ENCODE peak calls at places on chromosomes 11 and 22, in eight cellular contexts. P is GM23338, H is AG10803, A is neural progenitor cell, M is Peyer's patch, J is AG04450, T is dorsolateral prefrontal cortex, V is pancreas. R is an unnamed sample.

GRCh38 chr11:107184936-107185335 is 166.7 kb upstream of the GUCY1A2 start:
- DNase-seq in P (no peak), H (no peak), A (no peak), M (no peak), J (no peak), T (no peak), V (no peak), R (no peak)

GRCh38 chr22:30872282-30873041 is 96.1 kb downstream of the MORC2 start:
- DNase-seq in P (no peak), H (no peak), A (no peak), M (peak; percentile 27), J (no peak), T (peak; percentile 31), V (peak; percentile 42), R (no peak)

GRCh38 chr22:46029574-46030200 is 52.7 kb upstream of the WNT7B start:
- DNase-seq in P (no peak), H (no peak), A (no peak), M (peak; percentile 34), J (no peak), T (peak; percentile 3), V (peak; percentile 13), R (no peak)

GRCh38 chr11:92693146-92693545 is 276.3 kb upstream of the MTNR1B start:
- DNase-seq in P (no peak), H (no peak), A (no peak), M (no peak), J (no peak), T (no peak), V (no peak), R (peak; percentile 61)

GRCh38 chr11:75277991-75278790 is 37.6 kb downstream of the TPBGL start:
- DNase-seq in P (no peak), H (no peak), A (no peak), M (peak; percentile 33), J (no peak), T (no peak), V (peak; percentile 35), R (no peak)

GRCh38 chr11:109521571-109522086 is 99.6 kb downstream of the C11orf87 start:
- DNase-seq in P (no peak), H (no peak), A (no peak), M (no peak), J (no peak), T (no peak), V (no peak), R (peak; percentile 55)

GRCh38 chr11:46295312-46295995 is 18.0 kb downstream of the CREB3L1 start:
- DNase-seq in P (peak; percentile 94), H (peak; percentile 75), A (peak; percentile 95), M (peak; percentile 77), J (no peak), T (peak; percentile 79), V (peak; percentile 80), R (peak; percentile 76)

GRCh38 chr22:20238567-20239062 is 29.5 kb downstream of the RTN4R start:
- DNase-seq in P (peak; percentile 88), H (no peak), A (peak; percentile 85), M (peak; percentile 76), J (no peak), T (no peak), V (peak; percentile 84), R (peak; percentile 34)

GRCh38 chr22:37343863-37344734 is 61.8 kb downstream of the CYTH4 start:
- DNase-seq in P (no peak), H (no peak), A (no peak), M (no peak), J (no peak), T (no peak), V (peak; percentile 67), R (no peak)

GRCh38 chr11:72338741-72339140 is 94.8 kb upstream of the PHOX2A start:
- DNase-seq in P (no peak), H (peak; percentile 66), A (no peak), M (no peak), J (no peak), T (no peak), V (no peak), R (no peak)

GRCh38 chr22:18068381-18068988 is 9.3 kb upstream of the PEX26 start:
- DNase-seq in P (no peak), H (peak; percentile 81), A (no peak), M (no peak), J (no peak), T (no peak), V (no peak), R (peak; percentile 38)

GRCh38 chr11:115893701-115894100 is 389.5 kb upstream of the CADM1 start:
- DNase-seq in P (no peak), H (no peak), A (no peak), M (no peak), J (no peak), T (no peak), V (no peak), R (no peak)

GRCh38 chr11:130055637-130056036 is 14.1 kb upstream of the APLP2 start:
- DNase-seq in P (no peak), H (peak; percentile 75), A (no peak), M (no peak), J (no peak), T (peak; percentile 51), V (no peak), R (peak; percentile 68)

GRCh38 chr11:41281131-41281742 is 178.2 kb downstream of the LRRC4C start:
- DNase-seq in P (no peak), H (peak; percentile 4), A (no peak), M (no peak), J (no peak), T (no peak), V (no peak), R (no peak)

GRCh38 chr11:548700-549603 is 11.6 kb downstream of the LMNTD2 start:
- DNase-seq in P (no peak), H (no peak), A (no peak), M (no peak), J (no peak), T (no peak), V (no peak), R (peak; percentile 41)

DNA sequence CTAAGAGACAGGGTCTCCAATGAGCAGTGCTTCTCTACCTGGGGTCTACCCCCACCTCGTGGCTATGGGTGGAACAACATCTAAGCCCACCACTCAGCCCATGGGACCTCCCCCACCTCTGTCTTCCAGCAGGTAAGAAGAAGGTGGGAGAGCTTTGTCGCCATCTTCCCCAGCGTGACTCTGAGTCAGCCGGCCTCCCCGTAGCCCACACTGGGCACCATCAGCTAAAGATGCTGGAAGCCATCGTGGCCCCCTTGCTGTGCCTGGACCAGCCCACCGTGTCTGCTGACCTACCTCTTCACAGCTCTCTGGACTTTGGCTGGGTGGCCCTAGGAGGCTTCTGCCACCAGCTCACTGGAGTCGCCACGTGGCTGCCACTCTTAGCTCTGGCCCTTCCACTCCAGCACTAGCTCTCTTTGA is 954 bp downstream of the C11orf86 start:
- DNase-seq in P (peak; percentile 83), H (no peak), A (peak; percentile 76), M (peak; percentile 53), J (no peak), T (no peak), V (no peak), R (no peak)
- TF ChIP-seq CTCF in P (peak; percentile 91), H (peak; percentile 77), A (peak; percentile 82), M (no peak), J (peak; percentile 85), T (peak; percentile 29), V (no peak), R (peak; percentile 71)

DNA sequence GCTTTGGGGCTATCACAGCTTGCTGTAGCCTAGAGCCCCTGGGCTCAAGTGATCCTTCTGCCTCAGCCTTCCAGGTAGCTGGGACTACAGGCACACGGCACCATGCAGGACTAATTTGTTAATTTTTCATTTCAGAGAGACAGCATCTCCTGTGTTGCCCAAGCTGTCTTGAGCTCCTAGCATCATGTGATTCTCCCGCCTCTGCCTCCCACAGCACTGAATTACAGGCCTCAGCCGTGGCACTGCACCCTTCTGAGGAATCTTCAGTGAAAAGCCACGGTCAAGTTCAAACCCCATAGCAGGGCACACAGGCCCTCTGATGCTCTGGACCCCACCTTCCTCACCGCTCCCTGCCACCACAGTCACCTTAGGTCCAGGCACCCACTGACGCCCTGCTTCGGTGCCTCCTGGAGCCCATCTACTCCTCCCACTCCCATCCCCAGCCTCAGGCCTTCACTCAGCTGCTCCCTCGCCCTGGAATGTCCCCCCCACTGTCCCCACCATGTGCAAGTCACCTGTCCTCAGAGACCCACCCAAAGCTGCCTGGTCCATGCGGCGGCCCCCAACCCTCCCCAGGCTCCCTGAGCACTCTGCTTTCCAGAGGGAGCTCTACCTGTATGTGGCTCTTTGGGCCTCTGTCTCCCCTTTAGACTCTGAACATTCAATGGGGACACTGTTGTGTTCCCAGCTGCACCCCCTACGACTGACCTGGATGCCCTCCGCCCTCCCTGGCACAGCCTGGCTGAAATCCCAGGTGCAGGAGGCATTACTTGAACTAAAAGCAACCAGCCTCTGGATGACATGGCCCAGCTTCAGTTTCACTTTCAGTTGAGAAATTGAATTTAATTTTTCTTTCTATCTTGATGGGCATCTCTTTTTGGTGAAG is 1.6 kb downstream of the APOL2 start:
- DNase-seq in P (no peak), H (peak; percentile 21), A (no peak), M (no peak), J (no peak), T (peak; percentile 58), V (no peak), R (no peak)
- H3K4me3 ChIP-seq in P (no peak overlapping the region), H (peak overlapping the region; percentile 74), A (no peak overlapping the region), M (peak overlapping the region; percentile 46), J (peak overlapping the region; percentile 75), T (peak overlapping the region; percentile 62), V (peak overlapping the region; percentile 55), R (peak overlapping the region; percentile 15)

DNA sequence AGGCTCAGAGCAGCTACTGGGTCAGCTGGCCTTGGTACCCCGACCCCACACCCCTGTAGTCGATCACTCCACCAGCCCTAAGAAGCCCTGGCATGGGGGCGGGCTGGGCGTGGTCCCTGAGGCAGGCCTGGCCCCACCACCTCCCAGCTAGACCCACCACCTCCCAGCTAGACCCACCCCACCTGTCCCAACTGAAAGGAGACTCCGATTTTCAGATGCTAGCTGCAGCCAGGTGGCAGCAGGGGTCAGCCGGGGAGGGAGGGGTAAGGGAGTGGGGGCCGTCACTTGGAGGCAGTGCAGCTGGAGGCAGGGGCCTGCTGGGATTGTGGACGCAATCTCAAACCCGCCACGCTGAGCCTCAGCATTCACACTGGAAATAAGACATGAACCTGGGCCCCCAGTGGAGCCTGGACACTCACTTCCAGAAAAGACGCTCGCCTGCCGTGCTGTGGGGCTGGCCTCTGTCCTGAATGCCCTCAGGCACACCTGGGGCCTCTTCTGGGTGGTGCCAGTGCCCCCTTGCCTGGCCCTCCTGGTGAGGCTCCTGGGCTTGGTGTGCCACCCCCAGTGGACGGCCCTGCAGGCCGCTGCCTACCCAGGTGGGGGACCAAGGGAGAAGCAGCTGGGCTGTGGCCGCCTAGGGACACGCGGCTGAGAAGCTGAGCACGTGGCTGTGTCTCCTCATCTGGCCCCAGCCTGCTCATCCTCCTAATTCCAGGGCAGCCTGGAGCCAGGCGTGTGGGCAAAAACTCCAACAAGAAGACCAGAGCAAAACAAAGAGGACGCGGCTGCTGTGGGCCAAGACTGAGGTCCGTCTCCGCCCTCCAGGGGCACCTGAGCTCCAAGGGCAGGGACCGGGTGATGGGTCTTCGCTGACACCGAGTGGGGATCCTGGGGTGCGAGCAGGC is 26.7 kb downstream of the OSBPL5 start:
- DNase-seq in P (no peak), H (no peak), A (peak; percentile 38), M (no peak), J (no peak), T (no peak), V (peak; percentile 51), R (no peak)
- TF ChIP-seq CTCF in P (peak; percentile 67), H (no peak), A (peak; percentile 23), M (no peak), J (no peak), T (no peak), V (no peak), R (no peak)

DNA sequence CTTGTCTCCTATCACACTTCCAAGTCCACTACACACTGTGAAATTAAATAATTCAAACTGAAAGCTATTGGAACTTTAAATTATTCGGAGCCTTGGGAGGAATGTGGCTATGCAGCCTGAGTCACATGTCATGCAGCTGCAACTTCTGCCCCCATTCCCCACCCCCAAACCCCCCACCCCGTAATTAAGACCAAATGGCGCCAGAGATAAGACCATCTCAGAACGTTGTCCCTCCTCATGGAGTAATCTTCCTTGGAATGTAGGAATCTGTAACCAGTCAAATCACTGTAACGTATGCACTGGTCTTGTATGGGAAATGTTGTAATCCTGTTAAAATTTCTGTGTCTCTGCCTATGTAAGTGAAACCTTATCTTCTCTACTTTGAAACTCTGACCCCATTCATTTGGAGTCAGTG is 37.0 kb downstream of the GAB2 start:
- DNase-seq in P (no peak), H (peak; percentile 78), A (peak; percentile 51), M (no peak), J (peak; percentile 33), T (no peak), V (no peak), R (no peak)
- H3K4me3 ChIP-seq in P (no peak overlapping the region), H (no peak overlapping the region), A (no peak overlapping the region), M (no peak overlapping the region), J (no peak overlapping the region), T (no peak overlapping the region), V (no peak overlapping the region), R (no peak overlapping the region)

R was measured in epithelial cell of esophagus.